ENCODE peak calls at places on chromosomes 16 and 17, in eight cellular contexts. T, Z, A, K, Q, M, D and N are unnamed samples.

GRCh38 chr16:54236761-54237160 is 49.8 kb downstream of the IRX3 start:
- DNase-seq in Z (no peak), T (no peak), A (no peak), K (no peak), Q (no peak), M (no peak), D (no peak), N (no peak)

GRCh38 chr16:11627292-11627663 is 40.6 kb upstream of the LITAF start:
- DNase-seq in M (no peak), K (no peak), Z (no peak), Q (no peak), D (no peak), A (no peak), T (no peak), N (no peak)

GRCh38 chr16:1105888-1106620 is 10.0 kb upstream of the C1QTNF8 start:
- DNase-seq in Q (peak; percentile 91), M (peak; percentile 87), D (peak; percentile 85), Z (no peak), T (peak; percentile 62), A (peak; percentile 79), K (peak; percentile 79), N (peak; percentile 88)

GRCh38 chr16:47045023-47045422 is 71.5 kb upstream of the DNAJA2 start:
- DNase-seq in Z (no peak), M (no peak), Q (no peak), A (no peak), D (no peak), T (no peak), K (peak; percentile 28), N (no peak)

GRCh38 chr17:70076189-70076588 is 1.2 kb downstream of the KCNJ16 start:
- DNase-seq in K (no peak), Q (no peak), D (no peak), M (no peak), T (no peak), A (no peak), Z (no peak), N (no peak)

GRCh38 chr16:12898556-12898955 is 2.8 kb upstream of the SHISA9 start:
- DNase-seq in T (no peak), D (peak; percentile 73), A (no peak), M (no peak), Q (no peak), K (no peak), Z (no peak), N (no peak)

GRCh38 chr17:83064021-83064731 is 15.2 kb upstream of the METRNL start:
- DNase-seq in M (no peak), D (no peak), K (peak; percentile 11), Q (peak; percentile 64), T (peak; percentile 13), Z (no peak), A (peak; percentile 63), N (no peak)

GRCh38 chr17:82317394-82318168 is at the start of gene CD7:
- DNase-seq in Z (no peak), Q (peak; percentile 77), D (no peak), A (no peak), T (no peak), K (no peak), M (no peak), N (no peak)

GRCh38 chr16:63628812-63629211 is 1493.1 kb downstream of the CDH11 start:
- DNase-seq in Q (no peak), T (no peak), Z (no peak), A (no peak), M (no peak), D (peak; percentile 4), K (no peak), N (no peak)

GRCh38 chr16:35714665-35715064 is 2255.3 kb downstream of the TP53TG3F start:
- DNase-seq in Z (no peak), M (no peak), A (no peak), K (no peak), T (no peak), D (no peak), Q (no peak), N (no peak)

GRCh38 chr17:79911430-79912399 is 72.5 kb upstream of the CBX4 start:
- DNase-seq in T (no peak), Q (peak; percentile 32), D (peak; percentile 0), Z (no peak), A (no peak), M (no peak), K (no peak), N (no peak)

GRCh38 chr17:64520359-64520758 is 13.6 kb downstream of the CEP95 start:
- DNase-seq in Z (no peak), M (no peak), D (no peak), A (no peak), Q (no peak), T (no peak), K (no peak), N (no peak)

GRCh38 chr17:75455896-75456416 is 479 bp upstream of the TMEM94 start:
- DNase-seq in A (no peak), T (no peak), Q (no peak), Z (no peak), K (no peak), D (no peak), M (no peak), N (no peak)

GRCh38 chr16:53509906-53510703 is 7.1 kb upstream of the AKTIP start:
- DNase-seq in T (peak; percentile 83), D (peak; percentile 84), A (peak; percentile 78), K (peak; percentile 78), Q (peak; percentile 86), Z (no peak), M (peak; percentile 59), N (peak; percentile 60)

GRCh38 chr17:28247671-28248556 is 71.1 kb upstream of the TMEM97 start:
- DNase-seq in A (no peak), K (no peak), D (peak; percentile 48), M (no peak), Q (no peak), T (no peak), Z (no peak), N (no peak)

GRCh38 chr16:1614226-1615102 is 2.3 kb downstream of the CRAMP1 start:
- DNase-seq in Q (peak; percentile 84), K (no peak), A (no peak), T (no peak), M (peak; percentile 51), D (peak; percentile 65), Z (no peak), N (peak; percentile 78)

GRCh38 chr17:19753049-19753444 is 4.9 kb upstream of the ALDH3A1 start:
- DNase-seq in Z (peak; percentile 78), T (peak; percentile 95), D (no peak), A (peak; percentile 91), K (no peak), M (no peak), Q (peak; percentile 93), N (no peak)

GRCh38 chr17:81176656-81177055 is 10.6 kb upstream of the AATK start:
- DNase-seq in M (no peak), Q (no peak), D (no peak), Z (no peak), A (no peak), T (no peak), K (no peak), N (no peak)
- TF ChIP-seq CTCF in M (no peak), Q (no peak), D (no peak), Z (no peak), A (peak; percentile 10), T (peak; percentile 16), K (no peak), N (no peak)

DNA sequence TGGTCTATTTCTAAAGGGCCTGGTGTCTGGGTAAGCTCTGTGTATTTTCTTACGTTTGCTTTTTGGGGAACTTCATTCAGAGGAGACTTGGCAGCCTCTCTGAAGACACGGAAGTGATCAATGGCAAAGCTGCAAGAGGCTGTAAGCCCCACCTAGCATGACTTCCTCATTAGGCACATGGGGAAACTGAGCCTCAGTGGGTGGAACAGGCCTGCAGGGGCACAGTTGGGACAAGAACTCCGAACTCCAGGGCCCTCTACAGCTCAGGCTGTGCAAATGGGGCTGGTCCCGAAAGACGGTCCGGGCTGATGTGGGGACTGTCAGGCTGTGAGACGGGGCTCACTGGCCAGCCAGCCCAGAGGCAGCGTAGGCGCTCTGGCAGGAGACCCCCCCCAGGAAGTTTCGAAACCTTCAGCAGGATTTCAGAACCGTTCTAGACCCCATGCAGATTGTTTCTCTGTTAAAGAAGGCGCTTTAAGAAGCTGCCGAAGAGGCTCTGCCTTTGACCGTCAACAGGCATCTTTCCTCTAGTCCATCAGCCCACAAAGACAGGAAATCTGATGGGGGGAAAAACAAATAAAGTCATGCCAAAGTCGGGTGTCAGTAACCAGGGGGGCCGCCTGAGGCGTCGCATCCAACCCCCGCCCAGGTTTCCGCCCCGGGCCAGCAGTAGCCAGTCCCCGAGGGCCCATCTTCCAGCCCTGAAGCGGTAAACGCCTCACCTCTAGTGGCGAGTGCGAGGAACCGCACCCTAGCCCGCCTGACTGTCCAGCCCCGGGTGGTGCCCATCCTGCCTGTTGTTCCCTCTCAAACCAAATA is 79.8 kb upstream of the TBC1D3K start:
- DNase-seq in Q (peak; percentile 83), A (peak; percentile 83), T (peak; percentile 63), M (peak; percentile 82), D (peak; percentile 87), K (peak; percentile 34), Z (peak; percentile 18), N (peak; percentile 72)
- TF ChIP-seq CTCF in Q (peak; percentile 77), A (peak; percentile 81), T (peak; percentile 85), M (peak; percentile 87), D (peak; percentile 75), K (peak; percentile 68), Z (peak; percentile 50), N (peak; percentile 94)

DNA sequence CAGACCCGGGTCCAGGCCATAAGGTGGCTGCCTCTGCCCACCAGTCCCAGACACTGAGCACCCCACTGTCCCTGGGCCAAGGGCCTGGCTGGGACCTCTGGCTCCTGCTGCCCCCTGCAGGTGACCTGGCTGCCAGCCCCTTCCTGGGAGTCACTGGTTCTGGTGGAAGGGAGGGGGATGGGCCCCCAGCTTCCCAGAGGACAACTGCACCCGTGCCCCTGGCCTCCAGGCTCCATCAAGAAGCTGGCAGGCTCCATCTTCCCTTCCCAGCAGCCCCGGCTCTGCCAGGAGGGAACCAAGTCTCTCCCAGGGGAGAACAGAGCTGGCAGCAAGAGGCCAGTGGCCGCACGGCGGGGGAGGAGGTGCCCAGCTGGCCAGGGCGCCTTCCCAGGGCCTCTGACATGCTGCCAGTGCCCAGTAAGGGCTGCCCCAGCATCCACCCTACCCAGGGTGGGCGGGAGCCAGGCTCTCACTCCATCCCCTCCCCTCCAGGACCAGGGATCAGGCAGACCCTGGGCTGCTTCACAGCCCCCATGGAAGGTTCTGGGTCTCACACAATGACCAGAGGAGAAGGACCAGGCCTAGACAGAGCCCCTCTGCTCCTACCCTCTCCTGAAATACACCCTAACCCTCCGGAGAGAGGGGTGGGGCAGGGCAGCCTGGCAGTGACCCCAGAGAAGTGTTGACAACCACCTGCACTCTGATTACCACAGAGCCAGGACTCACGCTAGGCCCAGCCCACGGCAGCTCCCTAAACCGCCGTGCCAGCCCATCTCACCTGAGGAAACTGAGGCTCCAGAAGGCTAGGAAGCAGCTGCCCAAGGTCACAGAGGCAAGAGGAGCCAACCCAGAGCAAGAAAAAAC is 3.6 kb downstream of the CLUH start:
- DNase-seq in Q (peak; percentile 76), Z (peak; percentile 23), T (peak; percentile 62), K (peak; percentile 84), A (peak; percentile 81), D (peak; percentile 79), M (no peak), N (no peak)
- TF ChIP-seq CTCF in Q (peak; percentile 26), Z (peak; percentile 48), T (peak; percentile 45), K (peak; percentile 54), A (peak; percentile 32), D (peak; percentile 62), M (peak; percentile 39), N (peak; percentile 61)

DNA sequence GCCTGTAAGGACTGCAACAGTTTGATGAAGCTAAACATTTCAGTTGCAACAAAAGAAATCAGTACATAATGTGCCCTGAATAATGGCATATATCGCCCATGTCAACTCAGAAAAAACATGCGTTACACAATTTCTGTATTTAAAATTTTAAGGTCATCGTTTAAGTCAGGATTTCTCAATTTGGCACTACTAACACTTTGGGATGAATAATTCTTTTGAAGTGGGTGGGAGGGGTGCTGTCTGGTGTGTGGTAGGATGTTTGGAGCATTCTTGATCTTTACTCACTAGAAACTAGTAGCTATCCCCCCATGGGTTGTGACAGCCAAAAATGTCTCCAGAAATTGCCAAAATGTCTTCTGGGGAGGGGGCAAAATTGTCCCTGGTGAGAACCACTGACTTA is 50.7 kb upstream of the CNTNAP4 start:
- DNase-seq in K (no peak), T (no peak), Z (no peak), Q (no peak), M (no peak), D (no peak), A (no peak), N (no peak)
- TF ChIP-seq CTCF in K (no peak), T (no peak), Z (no peak), Q (no peak), M (no peak), D (no peak), A (no peak), N (no peak)